ENCODE peak calls at places on chromosome 7, in six cellular contexts. Y is NB4; M is activated CD4-positive, alpha-beta T cell treated with anti-CD3 and anti-CD28 coated beads, Interleukin-2, amount 10 ng/mL, durations not matched to agents 7 days and 5 days; Q is iris pigment epithelial cell; N is RPMI8226; Z is GM13976. P is an unnamed sample.

GRCh38 chr7:42227931-42228591 is 8.9 kb downstream of the GLI3 start:
- DNase-seq in N (no peak), Q (peak; percentile 62), Y (no peak), M (no peak), Z (no peak), P (no peak)

GRCh38 chr7:36037121-36037662 is 115.9 kb upstream of the EEPD1 start:
- DNase-seq in N (peak; percentile 59), M (no peak), Z (no peak), Q (peak; percentile 96), Y (peak; percentile 38), P (no peak)

GRCh38 chr7:17534348-17534747 is 235.9 kb downstream of the AHR start:
- DNase-seq in Z (no peak), Q (no peak), N (no peak), Y (no peak), M (no peak), P (no peak)

GRCh38 chr7:142231716-142232115 is 26.1 kb downstream of the PRSS58 start:
- DNase-seq in N (peak; percentile 29), Z (peak; percentile 25), Q (no peak), M (no peak), Y (peak; percentile 55), P (no peak)

GRCh38 chr7:41053830-41054229 is 649.1 kb downstream of the INHBA start:
- DNase-seq in Y (no peak), M (no peak), Z (no peak), N (no peak), Q (peak; percentile 62), P (no peak)

GRCh38 chr7:151173386-151174245 is 6.1 kb upstream of the GBX1 start:
- DNase-seq in Q (no peak), N (no peak), Z (no peak), Y (no peak), M (no peak), P (no peak)

GRCh38 chr7:42155836-42156540 is 81.0 kb downstream of the GLI3 start:
- DNase-seq in M (no peak), Y (no peak), Z (no peak), N (no peak), Q (no peak), P (no peak)

GRCh38 chr7:134594877-134595276 is 46.0 kb downstream of the AKR1B15 start:
- DNase-seq in Q (peak; percentile 14), Y (no peak), N (no peak), Z (no peak), M (no peak), P (no peak)

GRCh38 chr7:112995091-112995824 is 91.4 kb downstream of the GPR85 start:
- DNase-seq in N (no peak), Z (no peak), Y (no peak), Q (peak; percentile 57), M (no peak), P (no peak)

GRCh38 chr7:3229904-3230470 is 71.1 kb upstream of the SDK1 start:
- DNase-seq in N (no peak), M (no peak), Q (no peak), Z (no peak), Y (no peak), P (no peak)

GRCh38 chr7:139023076-139023475 is 12.8 kb downstream of the ZC3HAV1L start:
- DNase-seq in N (no peak), Z (no peak), M (no peak), Y (no peak), Q (peak; percentile 18), P (no peak)

GRCh38 chr7:139494835-139495568 is 11.5 kb upstream of the KLRG2 start:
- DNase-seq in Z (peak; percentile 80), M (peak; percentile 50), Q (no peak), N (peak; percentile 16), Y (peak; percentile 22), P (no peak)

GRCh38 chr7:5596046-5596895 is 172.6 kb upstream of the TNRC18 start:
- DNase-seq in N (no peak), Q (peak; percentile 97), M (peak; percentile 61), Y (peak; percentile 99), Z (peak; percentile 87), P (peak; percentile 41)

GRCh38 chr7:143434660-143435059 is 8.6 kb upstream of the TAS2R60 start:
- DNase-seq in Y (no peak), M (no peak), Z (no peak), N (peak; percentile 74), Q (no peak), P (no peak)

GRCh38 chr7:50304911-50305621 is 550 bp downstream of the IKZF1 start:
- DNase-seq in Q (no peak), N (peak; percentile 87), Y (peak; percentile 84), M (peak; percentile 75), Z (peak; percentile 53), P (peak; percentile 62)

GRCh38 chr7:94289071-94289470 is 105.6 kb upstream of the COL1A2 start:
- DNase-seq in Z (no peak), Q (peak; percentile 93), N (no peak), Y (peak; percentile 35), M (no peak), P (no peak)

GRCh38 chr7:25968205-25968993 is 183.6 kb upstream of the NFE2L3 start:
- DNase-seq in Z (peak; percentile 62), Q (no peak), N (peak; percentile 99), M (peak; percentile 22), Y (no peak), P (peak; percentile 74)

GRCh38 chr7:17236603-17237002 is 61.8 kb upstream of the AHR start:
- DNase-seq in Q (peak; percentile 12), N (no peak), Y (no peak), M (no peak), Z (no peak), P (no peak)

GRCh38 chr7:73966062-73966940 is 61.7 kb upstream of the ELN start:
- DNase-seq in Z (no peak), Q (no peak), Y (no peak), N (no peak), M (no peak), P (no peak)

GRCh38 chr7:155429651-155430050 is 28.3 kb upstream of the EN2 start:
- DNase-seq in Z (no peak), N (no peak), Q (no peak), Y (no peak), M (no peak), P (no peak)

GRCh38 chr7:158077441-158077840 is 510.2 kb downstream of the PTPRN2 start:
- DNase-seq in N (no peak), M (no peak), Y (no peak), Q (no peak), Z (no peak), P (no peak)

GRCh38 chr7:13633857-13634256 is 355.6 kb downstream of the ETV1 start:
- DNase-seq in Y (no peak), N (no peak), Z (no peak), Q (peak; percentile 36), M (no peak), P (no peak)

GRCh38 chr7:98396768-98397167 is 4.1 kb downstream of the BAIAP2L1 start:
- DNase-seq in Q (no peak), N (no peak), M (no peak), Z (no peak), Y (no peak), P (no peak)

GRCh38 chr7:41792099-41792498 is 89.2 kb upstream of the INHBA start:
- DNase-seq in Y (no peak), Q (peak; percentile 22), Z (no peak), N (no peak), M (no peak), P (no peak)

GRCh38 chr7:88169717-88170320 is 50.0 kb downstream of the SRI start:
- DNase-seq in N (peak; percentile 24), M (no peak), Z (no peak), Q (peak; percentile 6), Y (peak; percentile 37), P (peak; percentile 1)

GRCh38 chr7:37247881-37248280 is 200.8 kb downstream of the ELMO1 start:
- DNase-seq in M (no peak), Z (no peak), Q (peak; percentile 63), N (no peak), Y (peak; percentile 56), P (no peak)

GRCh38 chr7:82699773-82700186 is 256.2 kb upstream of the CACNA2D1 start:
- DNase-seq in M (no peak), Z (no peak), N (no peak), Q (peak; percentile 70), Y (no peak), P (no peak)

GRCh38 chr7:98949336-98950044 is 71.2 kb downstream of the TRRAP start:
- DNase-seq in N (no peak), M (no peak), Z (no peak), Y (no peak), Q (peak; percentile 26), P (no peak)

GRCh38 chr7:7351832-7352231 is 169.5 kb downstream of the C1GALT1 start:
- DNase-seq in Z (no peak), M (no peak), Q (no peak), N (no peak), Y (no peak), P (no peak)

P was measured in B cell.